ENCODE peak calls at places on chromosomes 11 and 22, in eight cellular contexts. G is PC-3; K is brain microvascular endothelial cell; U is iPS DF 6.9; R is cardiac muscle cell; M is naive thymus-derived CD4-positive, alpha-beta T cell; J is heart right ventricle; W is prostate gland. C is an unnamed sample.

GRCh38 chr11:68773521-68774187 is 22.3 kb upstream of the TESMIN start:
- DNase-seq in W (no peak), J (no peak), M (no peak), K (peak; percentile 25), G (no peak), U (no peak), R (no peak), C (no peak)

GRCh38 chr11:120306519-120307242 is 18.4 kb upstream of the TLCD5 start:
- DNase-seq in R (peak; percentile 85), W (no peak), J (peak; percentile 28), G (peak; percentile 98), K (peak; percentile 86), U (no peak), M (no peak), C (peak; percentile 80)

GRCh38 chr11:32386770-32387377 is 48.5 kb downstream of the WT1 start:
- DNase-seq in M (no peak), G (peak; percentile 11), J (no peak), U (no peak), W (no peak), K (peak; percentile 15), R (peak; percentile 91), C (no peak)

GRCh38 chr11:79287952-79288351 is 152.9 kb downstream of the TENM4 start:
- DNase-seq in R (no peak), W (no peak), K (no peak), M (no peak), G (no peak), J (no peak), U (no peak), C (no peak)

GRCh38 chr22:39179401-39179827 is 26.9 kb upstream of the CBX7 start:
- DNase-seq in U (no peak), R (peak; percentile 27), G (no peak), M (no peak), W (no peak), K (no peak), J (no peak), C (peak; percentile 63)

GRCh38 chr11:123300874-123301695 is 106.0 kb upstream of the CLMP start:
- DNase-seq in J (no peak), U (no peak), M (no peak), G (peak; percentile 31), K (no peak), R (peak; percentile 74), W (no peak), C (no peak)

GRCh38 chr11:126423154-126423553 is 67.7 kb downstream of the ST3GAL4 start:
- DNase-seq in J (no peak), K (no peak), M (no peak), U (no peak), R (no peak), W (no peak), G (no peak), C (no peak)

GRCh38 chr11:47979378-47980092 is 824 bp upstream of the PTPRJ start:
- DNase-seq in W (no peak), R (peak; percentile 29), J (no peak), M (no peak), U (no peak), K (no peak), G (no peak), C (peak; percentile 79)

GRCh38 chr22:39197578-39197977 is 45.1 kb upstream of the CBX7 start:
- DNase-seq in R (no peak), M (no peak), J (no peak), U (no peak), G (no peak), K (no peak), W (no peak), C (no peak)

GRCh38 chr11:76744186-76745058 is 38.7 kb upstream of the TSKU start:
- DNase-seq in J (no peak), K (peak; percentile 12), U (no peak), M (no peak), W (no peak), G (no peak), R (no peak), C (no peak)

GRCh38 chr22:39873963-39874362 is 19.6 kb downstream of the ENTHD1 start:
- DNase-seq in W (no peak), U (no peak), K (no peak), R (no peak), G (no peak), M (no peak), J (no peak), C (no peak)

GRCh38 chr11:27229511-27230174 is 133.4 kb downstream of the CCDC34 start:
- DNase-seq in M (no peak), U (no peak), J (no peak), R (no peak), K (no peak), W (no peak), G (no peak), C (no peak)

GRCh38 chr11:121964591-121964990 is 151.4 kb downstream of the BLID start:
- DNase-seq in M (no peak), U (no peak), J (no peak), G (peak; percentile 88), K (peak; percentile 74), R (peak; percentile 38), W (no peak), C (no peak)

GRCh38 chr22:37371911-37372310 is 55.4 kb downstream of the ELFN2 start:
- DNase-seq in J (no peak), K (no peak), R (no peak), U (no peak), M (no peak), W (no peak), G (peak; percentile 0), C (no peak)

GRCh38 chr11:68581439-68581838 is 102.9 kb upstream of the GAL start:
- DNase-seq in R (no peak), K (no peak), M (no peak), J (peak; percentile 52), W (no peak), U (no peak), G (no peak), C (no peak)

GRCh38 chr22:39527481-39527961 is 5.0 kb downstream of the RPS19BP1 start:
- DNase-seq in W (peak; percentile 69), K (no peak), G (peak; percentile 19), U (no peak), M (no peak), R (no peak), J (no peak), C (peak; percentile 51)

GRCh38 chr11:130561441-130561881 is 113.0 kb downstream of the ADAMTS15 start:
- DNase-seq in K (peak; percentile 70), G (peak; percentile 22), M (no peak), R (peak; percentile 36), W (no peak), U (no peak), J (no peak), C (no peak)

GRCh38 chr11:134527382-134528243 is 115.6 kb upstream of the B3GAT1 start:
- DNase-seq in M (no peak), K (no peak), R (no peak), J (no peak), U (no peak), W (peak; percentile 38), G (no peak), C (no peak)

GRCh38 chr11:117442869-117443239 is 115.2 kb downstream of the CEP164 start:
- DNase-seq in M (no peak), R (no peak), K (no peak), W (no peak), J (no peak), G (no peak), U (no peak), C (no peak)

GRCh38 chr11:6390718-6391547 is 659 bp downstream of the SMPD1 start:
- DNase-seq in K (no peak), U (no peak), M (no peak), R (no peak), G (no peak), W (no peak), J (no peak), C (no peak)

GRCh38 chr11:95154514-95154913 is 64.9 kb downstream of the ENDOD1 start:
- DNase-seq in J (no peak), U (no peak), K (no peak), W (peak; percentile 52), R (peak; percentile 74), M (no peak), G (peak; percentile 69), C (peak; percentile 84)

GRCh38 chr11:1153951-1154487 is 3.7 kb upstream of the MUC5AC start:
- DNase-seq in W (no peak), R (peak; percentile 93), U (no peak), K (peak; percentile 88), M (no peak), G (peak; percentile 89), J (peak; percentile 26), C (no peak)

GRCh38 chr22:29144786-29145160 is 60.9 kb upstream of the EMID1 start:
- DNase-seq in U (no peak), K (no peak), W (peak; percentile 46), M (no peak), G (no peak), R (no peak), J (no peak), C (no peak)

GRCh38 chr11:1092919-1093318 is 18.2 kb downstream of the MUC2 start:
- DNase-seq in U (no peak), R (no peak), G (no peak), W (no peak), K (no peak), M (no peak), J (peak; percentile 3), C (no peak)

GRCh38 chr11:114880458-114880857 is 202.1 kb downstream of the NXPE2 start:
- DNase-seq in G (no peak), R (no peak), U (no peak), W (no peak), J (no peak), M (no peak), K (no peak), C (no peak)

GRCh38 chr22:50268655-50269113 is 1.5 kb downstream of the MAPK11 start:
- DNase-seq in G (no peak), M (no peak), U (no peak), J (no peak), K (no peak), R (peak; percentile 38), W (peak; percentile 65), C (no peak)

GRCh38 chr22:19429950-19430889 is 1.3 kb downstream of the HIRA start:
- DNase-seq in W (no peak), J (peak; percentile 15), R (peak; percentile 82), U (no peak), M (no peak), K (peak; percentile 60), G (peak; percentile 7), C (peak; percentile 28)

GRCh38 chr11:62104001-62104400 is 19.8 kb upstream of the INCENP start:
- DNase-seq in M (no peak), K (no peak), R (no peak), U (no peak), J (no peak), W (no peak), G (no peak), C (no peak)
- H3K36me3 ChIP-seq in M (no peaks in the 10 kb centered on the region), K (no peaks in the 10 kb centered on the region), R (no peaks in the 10 kb centered on the region), U (no peaks in the 10 kb centered on the region), J (no peaks in the 10 kb centered on the region), W (no peaks in the 10 kb centered on the region), G (no peaks in the 10 kb centered on the region), C (no peaks in the 10 kb centered on the region)

GRCh38 chr11:72679869-72680268 is 5.6 kb upstream of the PDE2A start:
- DNase-seq in U (no peak), G (no peak), M (no peak), R (no peak), J (no peak), W (no peak), K (no peak), C (no peak)
- H3K36me3 ChIP-seq in U (no peaks in the 10 kb centered on the region), G (no peaks in the 10 kb centered on the region), M (no peaks in the 10 kb centered on the region), R (no peaks in the 10 kb centered on the region), J (no peaks in the 10 kb centered on the region), W (no peaks in the 10 kb centered on the region), K (no peaks in the 10 kb centered on the region), C (no peaks in the 10 kb centered on the region)

GRCh38 chr11:64764753-64765152 is 5.0 kb upstream of the PYGM start:
- DNase-seq in M (no peak), J (no peak), U (no peak), G (no peak), W (no peak), R (no peak), K (no peak), C (no peak)
- H3K36me3 ChIP-seq in M (peaks cover 33% of the 10 kb centered on the region), J (peaks cover 30% of the 10 kb centered on the region), U (peaks cover 47% of the 10 kb centered on the region), G (peaks cover 65% of the 10 kb centered on the region), W (peaks cover 46% of the 10 kb centered on the region), R (peaks cover 55% of the 10 kb centered on the region), K (peaks cover 74% of the 10 kb centered on the region), C (peaks cover 37% of the 10 kb centered on the region)

GRCh38 chr22:30301995-30302809 is 12.9 kb upstream of the CASTOR1 start:
- DNase-seq in W (no peak), M (no peak), J (no peak), G (peak; percentile 67), K (no peak), R (peak; percentile 77), U (no peak), C (no peak)
- H3K36me3 ChIP-seq in W (peaks cover 5% of the 10 kb centered on the region), M (no peaks in the 10 kb centered on the region), J (no peaks in the 10 kb centered on the region), G (peaks cover 7% of the 10 kb centered on the region), K (peaks cover 20% of the 10 kb centered on the region), R (no peaks in the 10 kb centered on the region), U (no peaks in the 10 kb centered on the region), C (no peaks in the 10 kb centered on the region)